ENCODE peak calls at places on chromosomes 1 and 21, in five cellular contexts. R is IMR-90, I is mesenchymal stem cell, V is H9, T is neuronal stem cell. D is an unnamed sample.

GRCh38 chr1:246351726-246352125 is 155.4 kb downstream of the SMYD3 start:
- DNase-seq in V (no peak), R (no peak), T (no peak), I (no peak), D (no peak)

GRCh38 chr1:20787775-20788488 is 825 bp upstream of the HP1BP3 start:
- DNase-seq in T (no peak), V (no peak), I (peak; percentile 89), R (peak; percentile 70), D (peak; percentile 0)

GRCh38 chr1:108624069-108624468 is 36.8 kb downstream of the HENMT1 start:
- DNase-seq in R (no peak), V (no peak), T (no peak), I (no peak), D (no peak)

GRCh38 chr1:83905315-83905907 is 93.5 kb downstream of the TTLL7 start:
- DNase-seq in T (no peak), V (no peak), R (peak; percentile 22), I (no peak), D (no peak)

GRCh38 chr1:30323352-30323751 is 400.0 kb downstream of the MATN1 start:
- DNase-seq in R (no peak), T (no peak), I (no peak), V (no peak), D (no peak)

GRCh38 chr1:166165661-166166399 is 971 bp downstream of the FAM78B start:
- DNase-seq in T (peak; percentile 15), V (peak; percentile 44), R (no peak), I (peak; percentile 1), D (no peak)

GRCh38 chr1:145891143-145891542 is 5.5 kb upstream of the ANKRD35 start:
- DNase-seq in R (peak; percentile 17), T (no peak), I (no peak), V (no peak), D (no peak)

GRCh38 chr1:106526650-106527049 is 529.8 kb upstream of the PRMT6 start:
- DNase-seq in T (no peak), V (no peak), R (peak; percentile 46), I (no peak), D (no peak)

GRCh38 chr21:37461494-37461893 is 94.9 kb downstream of the DYRK1A start:
- DNase-seq in R (peak; percentile 33), I (no peak), T (no peak), V (no peak), D (no peak)

GRCh38 chr1:6779089-6779805 is 6.0 kb upstream of the CAMTA1 start:
- DNase-seq in T (no peak), I (no peak), R (no peak), V (no peak), D (no peak)

GRCh38 chr1:48776400-48777218 is at the start of gene BEND5:
- DNase-seq in V (peak; percentile 81), I (no peak), R (peak; percentile 23), T (peak; percentile 81), D (peak; percentile 81)

GRCh38 chr1:238898856-238899255 is 487.5 kb upstream of the CHRM3 start:
- DNase-seq in V (no peak), T (no peak), I (no peak), R (no peak), D (no peak)

GRCh38 chr1:90335566-90335965 is 340.7 kb downstream of the ZNF326 start:
- DNase-seq in V (no peak), T (peak; percentile 29), I (no peak), R (no peak), D (no peak)

GRCh38 chr1:2535981-2536380 is 5.9 kb upstream of the HES5 start:
- DNase-seq in R (no peak), T (no peak), V (no peak), I (no peak), D (no peak)

GRCh38 chr1:2534315-2534714 is 4.3 kb upstream of the HES5 start:
- DNase-seq in R (no peak), T (no peak), V (no peak), I (no peak), D (no peak)

GRCh38 chr1:2535455-2535854 is 5.4 kb upstream of the HES5 start:
- DNase-seq in T (no peak), I (no peak), R (no peak), V (no peak), D (no peak)

GRCh38 chr1:2533356-2533755 is 3.3 kb upstream of the HES5 start:
- DNase-seq in I (no peak), T (no peak), V (no peak), R (peak; percentile 28), D (no peak)

GRCh38 chr1:2534775-2535387 is 4.8 kb upstream of the HES5 start:
- DNase-seq in V (no peak), T (no peak), I (peak; percentile 70), R (peak; percentile 71), D (no peak)
- H4K91ac ChIP-seq in V (no peak overlapping the region), T (peak overlapping the region; percentile 82), I (no peak overlapping the region), R (peak overlapping the region; percentile 41), D (peak overlapping the region; percentile 25)

DNA sequence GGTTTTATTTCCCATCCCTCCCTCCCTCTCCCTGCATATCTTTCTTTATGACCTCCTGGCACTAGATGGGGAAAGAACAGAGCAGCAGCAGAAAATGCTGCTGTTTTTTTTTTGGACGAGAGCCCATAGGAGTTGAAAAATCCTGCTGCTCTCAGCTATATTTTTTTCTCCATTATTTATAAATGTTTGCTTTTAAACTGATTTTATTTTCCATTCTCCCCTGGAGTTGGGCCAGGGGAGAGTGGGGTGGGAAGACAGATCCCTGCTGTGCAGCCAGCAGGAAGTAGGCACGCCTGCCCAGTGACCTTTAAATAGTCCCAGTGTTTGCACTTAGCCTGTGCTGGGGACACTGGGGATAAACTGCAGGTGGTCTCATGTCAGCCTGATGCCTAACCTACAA is 17.4 kb downstream of the SFT2D2 start:
- DNase-seq in R (no peak), I (no peak), T (no peak), V (no peak), D (no peak)
- H4K91ac ChIP-seq in R (no peak overlapping the region), I (no peak overlapping the region), T (no peak overlapping the region), V (no peak overlapping the region), D (no peak overlapping the region)

DNA sequence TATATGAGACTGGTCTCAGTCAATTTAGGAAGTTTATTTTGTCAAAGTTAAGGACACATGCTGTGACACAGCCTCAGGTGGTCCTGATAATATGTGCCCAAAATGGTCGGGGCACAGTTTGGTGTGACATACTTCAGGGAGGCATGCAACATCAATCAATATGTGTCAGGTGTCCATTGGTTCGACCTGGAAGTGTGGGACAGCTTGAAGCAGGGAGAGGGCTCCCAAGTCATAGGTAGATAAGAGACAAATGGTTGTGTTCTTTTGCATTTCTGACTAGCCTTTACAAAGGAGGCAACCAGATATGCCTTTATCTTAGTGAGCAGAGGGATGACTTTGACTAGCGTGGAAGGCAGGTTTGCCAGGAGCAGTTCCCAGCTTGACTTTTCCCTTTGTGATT is 4.5 kb upstream of the ERVH48-1 start:
- DNase-seq in R (no peak), V (no peak), T (no peak), I (no peak), D (no peak)
- H4K91ac ChIP-seq in R (no peak overlapping the region), V (no peak overlapping the region), T (no peak overlapping the region), I (peak overlapping the region; percentile 6), D (no peak overlapping the region)

DNA sequence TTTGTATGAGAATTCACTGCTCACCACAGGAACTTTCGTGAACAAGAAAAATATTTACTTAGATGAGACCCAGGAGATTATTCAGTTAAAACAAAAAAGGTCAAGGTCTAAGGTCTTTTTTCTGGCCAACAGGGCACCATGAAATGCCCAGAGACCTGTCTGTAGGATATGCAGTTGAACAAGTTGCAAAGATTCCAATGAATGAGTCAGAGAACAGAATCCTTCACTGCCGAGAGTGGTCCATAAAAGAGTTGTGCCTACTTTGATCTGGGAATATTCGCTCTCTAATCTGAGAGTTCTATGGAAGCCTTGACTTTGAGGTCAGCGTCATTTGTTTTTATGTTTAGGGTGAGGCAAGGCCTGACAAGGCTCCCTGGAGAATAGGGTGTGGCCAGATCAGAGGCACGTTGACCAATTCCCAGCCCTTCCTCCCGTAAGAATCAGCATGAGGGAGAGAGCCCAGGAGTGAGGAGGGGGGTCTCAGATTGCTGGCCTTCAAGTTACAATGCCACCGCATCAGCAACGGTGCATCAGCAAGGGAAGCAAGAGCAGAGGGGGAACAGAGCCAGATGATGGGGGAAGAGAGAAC is 206.5 kb upstream of the RAB4A start:
- DNase-seq in I (peak; percentile 7), R (no peak), T (no peak), V (no peak), D (no peak)
- H4K91ac ChIP-seq in I (no peak overlapping the region), R (no peak overlapping the region), T (no peak overlapping the region), V (no peak overlapping the region), D (no peak overlapping the region)

DNA sequence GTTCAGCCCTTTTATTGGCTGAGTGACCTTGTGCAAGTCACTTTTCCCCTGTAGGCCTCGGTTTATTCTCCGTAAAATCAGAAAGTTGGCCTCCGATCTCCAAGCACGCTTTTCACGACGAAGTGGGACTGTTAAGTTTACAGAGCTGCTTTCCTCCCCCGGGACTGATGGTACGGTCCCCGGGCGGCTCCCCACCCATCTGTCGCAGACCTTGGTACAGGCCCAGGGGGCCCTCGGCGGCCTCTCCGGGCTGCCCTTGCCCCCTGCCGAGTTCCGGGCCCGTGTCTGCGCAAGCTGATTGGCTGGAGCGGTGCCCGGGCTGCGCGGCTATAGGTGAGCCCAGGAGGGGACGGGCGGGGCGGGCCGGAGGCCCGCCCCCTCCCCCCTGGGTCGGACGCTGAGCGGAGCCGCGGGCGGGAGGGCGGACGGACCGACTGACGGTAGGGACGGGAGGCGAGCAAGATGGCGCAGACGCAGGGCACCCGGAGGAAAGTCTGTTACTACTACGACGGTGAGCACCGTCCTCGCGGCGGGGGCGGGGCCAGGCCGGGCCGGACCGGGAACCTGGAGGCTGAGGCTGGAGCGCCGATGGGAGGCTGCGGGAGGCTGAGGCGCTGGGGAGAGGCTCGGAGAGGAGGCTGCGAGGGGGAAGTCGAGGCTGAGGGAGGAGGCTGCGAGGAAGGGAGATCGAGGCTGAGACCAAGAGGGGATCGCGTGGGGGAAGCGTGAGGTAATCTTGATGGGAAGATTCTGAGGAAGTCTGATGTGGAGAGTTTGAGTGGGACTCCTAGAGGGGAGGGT is at the start of gene HDAC1:
- DNase-seq in I (peak; percentile 95), V (peak; percentile 94), T (peak; percentile 84), R (peak; percentile 91), D (peak; percentile 84)
- H4K91ac ChIP-seq in I (peak within 1 kb of the TSS; percentile 95), V (no peak within 1 kb of the TSS), T (peak within 1 kb of the TSS; percentile 45), R (peak within 1 kb of the TSS; percentile 85), D (peak within 1 kb of the TSS; percentile 72)

DNA sequence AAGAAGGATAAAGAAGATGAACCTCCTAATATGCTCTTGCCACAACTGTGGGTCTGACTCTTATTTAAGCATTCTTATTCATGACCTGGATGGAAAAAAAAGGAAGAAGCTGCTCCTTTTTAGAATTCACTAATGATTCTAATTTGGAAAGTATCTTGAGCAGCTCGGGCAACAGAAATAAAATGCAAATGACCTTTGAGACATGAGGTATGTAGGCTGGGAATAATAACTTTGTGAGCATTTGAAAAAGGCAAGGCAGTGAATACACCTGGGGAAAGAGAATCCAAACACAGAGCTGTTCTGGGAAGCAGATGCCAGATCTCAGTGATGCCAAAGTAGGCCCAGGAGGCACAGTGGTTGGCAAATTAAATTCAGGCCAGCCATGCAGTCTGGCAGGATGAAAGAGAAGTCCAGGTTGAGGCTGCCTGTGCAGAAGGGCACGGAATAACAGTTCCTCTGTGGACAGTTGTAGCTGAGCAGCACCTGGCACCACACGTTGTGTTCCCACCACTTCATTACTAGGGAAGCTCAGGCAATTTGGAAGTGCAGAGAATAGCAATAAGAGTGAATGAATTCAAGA is 320.8 kb upstream of the ST6GALNAC5 start:
- DNase-seq in I (no peak), T (no peak), R (no peak), V (no peak), D (no peak)
- H4K91ac ChIP-seq in I (no peak overlapping the region), T (no peak overlapping the region), R (no peak overlapping the region), V (no peak overlapping the region), D (no peak overlapping the region)